ENCODE peak calls at places on chromosomes 12 and 14, in five cellular contexts. One of them, this sample, is unnamed. For H3K36me3, the result is how much of the 10 kb centered on the place peaks cover.

GRCh38 chr12:53391667-53392244 is 11.8 kb downstream of the SP1 start:
- ATAC-seq in HepG2: no peak
- ATAC-seq in GM12878: no peak
- ATAC-seq in K562: no peak
- ATAC-seq in upper lobe of left lung: no peak
- ATAC-seq in this sample: no peak

GRCh38 chr12:59405992-59406391 is 189.8 kb upstream of the SLC16A7 start:
- ATAC-seq in HepG2: no peak
- ATAC-seq in GM12878: no peak
- ATAC-seq in K562: no peak
- ATAC-seq in upper lobe of left lung: no peak
- ATAC-seq in this sample: no peak

GRCh38 chr14:91223028-91223783 is 21.3 kb downstream of the GPR68 start:
- ATAC-seq in HepG2: no peak
- ATAC-seq in GM12878: peak
- ATAC-seq in K562: no peak
- ATAC-seq in upper lobe of left lung: no peak
- ATAC-seq in this sample: no peak

GRCh38 chr14:27688823-27689444 is 1077.7 kb upstream of the FOXG1 start:
- ATAC-seq in HepG2: no peak
- ATAC-seq in GM12878: no peak
- ATAC-seq in K562: no peak
- ATAC-seq in upper lobe of left lung: no peak
- ATAC-seq in this sample: no peak

GRCh38 chr12:70994217-70994788 is 73.8 kb upstream of the PTPRR start:
- ATAC-seq in HepG2: no peak
- ATAC-seq in GM12878: no peak
- ATAC-seq in K562: no peak
- ATAC-seq in upper lobe of left lung: peak
- ATAC-seq in this sample: peak

GRCh38 chr14:23665302-23666016 is 29.3 kb downstream of the DHRS2 start:
- ATAC-seq in HepG2: peak
- ATAC-seq in GM12878: peak
- ATAC-seq in K562: no peak
- ATAC-seq in upper lobe of left lung: no peak
- ATAC-seq in this sample: no peak

GRCh38 chr14:68834816-68835215 is 41.9 kb upstream of the ZFP36L1 start:
- ATAC-seq in HepG2: no peak
- ATAC-seq in GM12878: peak
- ATAC-seq in K562: no peak
- ATAC-seq in upper lobe of left lung: no peak
- ATAC-seq in this sample: no peak

GRCh38 chr12:56334490-56334793 is 642 bp upstream of the PAN2 start:
- ATAC-seq in HepG2: peak
- ATAC-seq in GM12878: no peak
- ATAC-seq in K562: no peak
- ATAC-seq in upper lobe of left lung: no peak
- ATAC-seq in this sample: no peak

GRCh38 chr12:7376196-7376595 is 67.8 kb downstream of the CD163L1 start:
- ATAC-seq in HepG2: no peak
- ATAC-seq in GM12878: no peak
- ATAC-seq in K562: no peak
- ATAC-seq in upper lobe of left lung: no peak
- ATAC-seq in this sample: no peak

GRCh38 chr12:89461190-89461589 is 63.4 kb downstream of the GALNT4 start:
- ATAC-seq in HepG2: peak
- ATAC-seq in GM12878: no peak
- ATAC-seq in K562: peak
- ATAC-seq in upper lobe of left lung: no peak
- ATAC-seq in this sample: peak

GRCh38 chr12:121893901-121894540 is 5.4 kb downstream of the PSMD9 start:
- ATAC-seq in HepG2: peak
- ATAC-seq in GM12878: peak
- ATAC-seq in K562: peak
- ATAC-seq in upper lobe of left lung: no peak
- ATAC-seq in this sample: no peak

GRCh38 chr14:41476526-41476925 is 130.2 kb upstream of the LRFN5 start:
- ATAC-seq in HepG2: no peak
- ATAC-seq in GM12878: no peak
- ATAC-seq in K562: no peak
- ATAC-seq in upper lobe of left lung: no peak
- ATAC-seq in this sample: no peak

GRCh38 chr12:93127107-93127560 is 198.0 kb upstream of the EEA1 start:
- ATAC-seq in HepG2: peak
- ATAC-seq in GM12878: no peak
- ATAC-seq in K562: no peak
- ATAC-seq in upper lobe of left lung: no peak
- ATAC-seq in this sample: peak

GRCh38 chr14:28057286-28058011 is 709.1 kb upstream of the FOXG1 start:
- ATAC-seq in HepG2: peak
- ATAC-seq in GM12878: no peak
- ATAC-seq in K562: no peak
- ATAC-seq in upper lobe of left lung: no peak
- ATAC-seq in this sample: no peak

GRCh38 chr12:120761581-120761980 is 36.0 kb downstream of the ACADS start:
- ATAC-seq in HepG2: no peak
- ATAC-seq in GM12878: no peak
- ATAC-seq in K562: no peak
- ATAC-seq in upper lobe of left lung: peak
- ATAC-seq in this sample: peak

DNA sequence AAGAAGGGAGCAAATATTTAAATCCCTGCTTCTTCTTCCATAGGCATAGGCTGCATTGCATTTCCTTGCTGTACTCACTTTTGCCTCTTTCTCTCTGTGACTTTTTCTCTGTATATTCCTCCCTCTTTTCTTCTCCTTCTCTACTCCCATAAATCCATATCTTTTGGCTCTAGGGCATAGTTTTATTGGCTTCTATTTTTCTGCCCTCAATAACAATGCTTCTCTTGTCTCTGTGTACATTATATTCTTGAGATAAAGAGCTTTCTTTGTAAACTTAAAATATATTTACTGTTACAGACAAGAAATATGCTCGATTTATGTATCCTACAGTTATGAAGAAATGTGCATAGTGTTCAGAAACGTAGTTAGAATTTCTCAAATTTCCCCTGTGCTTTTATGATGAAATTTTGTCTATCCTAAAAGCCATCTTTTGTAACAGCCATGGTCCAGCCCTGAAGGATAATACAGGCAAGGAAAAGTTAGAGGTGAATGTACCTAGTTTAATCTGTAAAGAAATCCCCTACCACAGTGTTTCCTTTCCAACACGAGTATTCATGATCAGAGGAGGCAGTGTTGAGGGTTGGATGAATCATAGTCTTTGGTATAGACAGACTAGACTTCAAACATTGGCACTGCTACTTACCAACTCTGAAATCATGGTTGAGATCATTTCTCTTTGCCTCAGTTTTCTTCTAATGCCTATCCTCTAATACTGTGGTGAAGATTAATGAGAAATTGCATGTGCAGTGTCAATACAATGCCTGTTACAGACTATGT is 173.3 kb upstream of the FAR2 start:
- ATAC-seq in HepG2: no peak
- ATAC-seq in GM12878: no peak
- ATAC-seq in K562: no peak
- ATAC-seq in upper lobe of left lung: no peak
- ATAC-seq in this sample: no peak
- TF ChIP-seq CTCF in HepG2: no peak
- TF ChIP-seq CTCF in GM12878: no peak
- TF ChIP-seq CTCF in K562: no peak
- TF ChIP-seq CTCF in upper lobe of left lung: no peak
- TF ChIP-seq CTCF in this sample: no peak

GRCh38 chr14:21215130-21215878 is 53.9 kb downstream of the HNRNPC start:
- ATAC-seq in HepG2: no peak
- ATAC-seq in GM12878: peak
- ATAC-seq in K562: no peak
- ATAC-seq in upper lobe of left lung: no peak
- ATAC-seq in this sample: no peak

GRCh38 chr14:21220874-21221477 is 48.3 kb downstream of the HNRNPC start:
- ATAC-seq in HepG2: no peak
- ATAC-seq in GM12878: no peak
- ATAC-seq in K562: no peak
- ATAC-seq in upper lobe of left lung: no peak
- ATAC-seq in this sample: no peak

GRCh38 chr14:21215879-21216251 is 53.4 kb downstream of the HNRNPC start:
- ATAC-seq in HepG2: no peak
- ATAC-seq in GM12878: no peak
- ATAC-seq in K562: no peak
- ATAC-seq in upper lobe of left lung: no peak
- ATAC-seq in this sample: no peak

GRCh38 chr14:21219120-21219519 is 50.1 kb downstream of the HNRNPC start:
- ATAC-seq in HepG2: no peak
- ATAC-seq in GM12878: no peak
- ATAC-seq in K562: no peak
- ATAC-seq in upper lobe of left lung: no peak
- ATAC-seq in this sample: no peak

GRCh38 chr14:21219561-21220111 is 49.6 kb downstream of the HNRNPC start:
- ATAC-seq in HepG2: no peak
- ATAC-seq in GM12878: no peak
- ATAC-seq in K562: no peak
- ATAC-seq in upper lobe of left lung: no peak
- ATAC-seq in this sample: no peak
- H3K36me3 ChIP-seq in HepG2: half or more
- H3K36me3 ChIP-seq in GM12878: half or more
- H3K36me3 ChIP-seq in K562: half or more
- H3K36me3 ChIP-seq in upper lobe of left lung: under half
- H3K36me3 ChIP-seq in this sample: half or more

GRCh38 chr14:55237999-55238680 is 33.1 kb upstream of the FBXO34 start:
- ATAC-seq in HepG2: no peak
- ATAC-seq in GM12878: no peak
- ATAC-seq in K562: no peak
- ATAC-seq in upper lobe of left lung: no peak
- ATAC-seq in this sample: no peak

GRCh38 chr14:55243813-55244212 is 27.4 kb upstream of the FBXO34 start:
- ATAC-seq in HepG2: no peak
- ATAC-seq in GM12878: no peak
- ATAC-seq in K562: no peak
- ATAC-seq in upper lobe of left lung: no peak
- ATAC-seq in this sample: no peak

GRCh38 chr14:55240526-55241178 is 30.6 kb upstream of the FBXO34 start:
- ATAC-seq in HepG2: peak
- ATAC-seq in GM12878: no peak
- ATAC-seq in K562: no peak
- ATAC-seq in upper lobe of left lung: no peak
- ATAC-seq in this sample: no peak

GRCh38 chr14:55245657-55246268 is 25.5 kb upstream of the FBXO34 start:
- ATAC-seq in HepG2: peak
- ATAC-seq in GM12878: peak
- ATAC-seq in K562: peak
- ATAC-seq in upper lobe of left lung: no peak
- ATAC-seq in this sample: no peak

DNA sequence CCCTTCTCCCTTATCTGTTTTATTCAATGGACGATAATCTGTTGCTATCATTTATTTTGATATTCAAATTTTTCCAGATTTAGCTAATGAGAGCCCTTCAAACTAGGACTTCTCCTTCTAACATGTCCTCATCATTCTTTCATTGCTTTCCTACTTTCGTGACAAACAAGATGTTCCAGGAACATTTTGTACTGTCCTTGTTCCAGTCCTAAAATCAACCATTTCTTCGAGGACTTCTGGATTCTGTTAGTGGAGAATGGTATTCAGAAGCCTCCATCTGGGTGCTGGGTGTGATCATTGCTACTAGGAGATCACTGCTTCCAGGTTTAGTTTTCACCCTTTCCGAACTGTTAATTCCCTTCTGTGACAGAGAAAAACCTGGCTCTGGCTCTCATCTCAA is 29.5 kb upstream of the FBXO34 start:
- ATAC-seq in HepG2: no peak
- ATAC-seq in GM12878: no peak
- ATAC-seq in K562: no peak
- ATAC-seq in upper lobe of left lung: no peak
- ATAC-seq in this sample: peak
- TF ChIP-seq EP300 in HepG2: no peak
- TF ChIP-seq EP300 in GM12878: no peak
- TF ChIP-seq EP300 in K562: no peak
- TF ChIP-seq EP300 in upper lobe of left lung: peak
- TF ChIP-seq EP300 in this sample: peak

GRCh38 chr14:63039800-63040380 is 5.4 kb downstream of the KCNH5 start:
- ATAC-seq in HepG2: peak
- ATAC-seq in GM12878: peak
- ATAC-seq in K562: no peak
- ATAC-seq in upper lobe of left lung: no peak
- ATAC-seq in this sample: no peak
- TF ChIP-seq CTCF in HepG2: peak
- TF ChIP-seq CTCF in GM12878: peak
- TF ChIP-seq CTCF in K562: peak
- TF ChIP-seq CTCF in upper lobe of left lung: no peak
- TF ChIP-seq CTCF in this sample: no peak

DNA sequence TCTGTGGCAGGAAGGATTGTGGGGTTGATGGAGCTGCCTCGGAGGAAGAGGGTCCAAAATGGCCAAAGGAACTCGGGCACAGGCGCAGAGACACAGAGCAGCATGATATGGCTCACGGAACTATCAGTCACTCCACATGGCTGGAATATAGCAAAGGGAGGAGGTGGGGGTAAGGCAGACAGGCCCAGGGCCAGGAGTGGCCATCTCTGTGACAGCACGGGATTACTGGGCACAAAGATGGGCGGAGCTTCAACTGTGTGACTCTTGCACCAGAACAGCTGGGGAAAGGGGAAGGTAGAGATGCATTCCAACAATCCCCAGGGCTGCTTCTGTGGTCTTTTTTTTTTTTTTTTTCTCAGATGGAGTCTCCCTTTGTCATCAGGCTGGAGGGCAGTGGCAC is 24.8 kb upstream of the EML1 start:
- ATAC-seq in HepG2: no peak
- ATAC-seq in GM12878: no peak
- ATAC-seq in K562: no peak
- ATAC-seq in upper lobe of left lung: peak
- ATAC-seq in this sample: peak
- H3K36me3 ChIP-seq in HepG2: under half
- H3K36me3 ChIP-seq in GM12878: under half
- H3K36me3 ChIP-seq in K562: under half
- H3K36me3 ChIP-seq in upper lobe of left lung: under half
- H3K36me3 ChIP-seq in this sample: under half

GRCh38 chr12:46382425-46382973 is 9.9 kb upstream of the SLC38A2 start:
- ATAC-seq in HepG2: no peak
- ATAC-seq in GM12878: no peak
- ATAC-seq in K562: no peak
- ATAC-seq in upper lobe of left lung: no peak
- ATAC-seq in this sample: no peak

GRCh38 chr12:46384451-46385301 is 12.1 kb upstream of the SLC38A2 start:
- ATAC-seq in HepG2: no peak
- ATAC-seq in GM12878: no peak
- ATAC-seq in K562: no peak
- ATAC-seq in upper lobe of left lung: no peak
- ATAC-seq in this sample: no peak

GRCh38 chr12:46380881-46381280 is 8.3 kb upstream of the SLC38A2 start:
- ATAC-seq in HepG2: no peak
- ATAC-seq in GM12878: no peak
- ATAC-seq in K562: no peak
- ATAC-seq in upper lobe of left lung: no peak
- ATAC-seq in this sample: no peak

GRCh38 chr12:46383654-46384450 is 11.3 kb upstream of the SLC38A2 start:
- ATAC-seq in HepG2: peak
- ATAC-seq in GM12878: peak
- ATAC-seq in K562: peak
- ATAC-seq in upper lobe of left lung: peak
- ATAC-seq in this sample: peak

GRCh38 chr12:46382974-46383653 is 10.5 kb upstream of the SLC38A2 start:
- ATAC-seq in HepG2: peak
- ATAC-seq in GM12878: peak
- ATAC-seq in K562: peak
- ATAC-seq in upper lobe of left lung: peak
- ATAC-seq in this sample: peak
- TF ChIP-seq EP300 in HepG2: no peak
- TF ChIP-seq EP300 in GM12878: no peak
- TF ChIP-seq EP300 in K562: peak
- TF ChIP-seq EP300 in upper lobe of left lung: peak
- TF ChIP-seq EP300 in this sample: no peak

This sample was measured in gastroesophageal sphincter.